ENCODE peak calls at places on chromosome 7, in four cellular contexts. One of them, this sample, is unnamed.

GRCh38 chr7:834277-834676 is 2.0 kb downstream of the SUN1 start:
- DNase-seq in fibroblast of pulmonary artery: no peak
- DNase-seq in HCT116: no peak
- DNase-seq in HFFc6: no peak
- DNase-seq in this sample: no peak

GRCh38 chr7:96244992-96245292 is 77.0 kb downstream of the SLC25A13 start:
- DNase-seq in fibroblast of pulmonary artery: no peak
- DNase-seq in HCT116: no peak
- DNase-seq in HFFc6: no peak
- DNase-seq in this sample: no peak

GRCh38 chr7:67821116-67821515 is 824.5 kb downstream of the TYW1 start:
- DNase-seq in fibroblast of pulmonary artery: peak; percentile 6
- DNase-seq in HCT116: no peak
- DNase-seq in HFFc6: no peak
- DNase-seq in this sample: no peak

GRCh38 chr7:25037325-25037724 is 57.3 kb upstream of the OSBPL3 start:
- DNase-seq in fibroblast of pulmonary artery: peak; percentile 37
- DNase-seq in HCT116: no peak
- DNase-seq in HFFc6: no peak
- DNase-seq in this sample: no peak

GRCh38 chr7:82598958-82599357 is 155.4 kb upstream of the CACNA2D1 start:
- DNase-seq in fibroblast of pulmonary artery: peak; percentile 79
- DNase-seq in HCT116: no peak
- DNase-seq in HFFc6: peak; percentile 37
- DNase-seq in this sample: no peak

GRCh38 chr7:75854233-75854632 is 24.6 kb upstream of the RHBDD2 start:
- DNase-seq in fibroblast of pulmonary artery: peak; percentile 84
- DNase-seq in HCT116: no peak
- DNase-seq in HFFc6: peak; percentile 46
- DNase-seq in this sample: no peak

GRCh38 chr7:5528071-5528814 is 104.6 kb upstream of the TNRC18 start:
- DNase-seq in fibroblast of pulmonary artery: peak; percentile 56
- DNase-seq in HCT116: no peak
- DNase-seq in HFFc6: peak; percentile 71
- DNase-seq in this sample: no peak

GRCh38 chr7:118590107-118590506 is 365.6 kb downstream of the ANKRD7 start:
- DNase-seq in fibroblast of pulmonary artery: peak; percentile 0
- DNase-seq in HCT116: peak; percentile 3
- DNase-seq in HFFc6: no peak
- DNase-seq in this sample: no peak

GRCh38 chr7:70240873-70241272 is 642.6 kb downstream of the AUTS2 start:
- DNase-seq in fibroblast of pulmonary artery: no peak
- DNase-seq in HCT116: no peak
- DNase-seq in HFFc6: no peak
- DNase-seq in this sample: no peak

GRCh38 chr7:55305130-55305529 is 60.0 kb upstream of the LANCL2 start:
- DNase-seq in fibroblast of pulmonary artery: no peak
- DNase-seq in HCT116: no peak
- DNase-seq in HFFc6: no peak
- DNase-seq in this sample: no peak

GRCh38 chr7:157041514-157042277 is 31.2 kb upstream of the MNX1 start:
- DNase-seq in fibroblast of pulmonary artery: no peak
- DNase-seq in HCT116: no peak
- DNase-seq in HFFc6: no peak
- DNase-seq in this sample: no peak

GRCh38 chr7:44279731-44280505 is 45.5 kb downstream of the CAMK2B start:
- DNase-seq in fibroblast of pulmonary artery: no peak
- DNase-seq in HCT116: no peak
- DNase-seq in HFFc6: no peak
- DNase-seq in this sample: peak; percentile 1

GRCh38 chr7:953547-954327 is 743 bp downstream of the ADAP1 start:
- DNase-seq in fibroblast of pulmonary artery: peak; percentile 42
- DNase-seq in HCT116: no peak
- DNase-seq in HFFc6: no peak
- DNase-seq in this sample: no peak

GRCh38 chr7:70093496-70093895 is 495.2 kb downstream of the AUTS2 start:
- DNase-seq in fibroblast of pulmonary artery: no peak
- DNase-seq in HCT116: no peak
- DNase-seq in HFFc6: no peak
- DNase-seq in this sample: no peak

GRCh38 chr7:121313793-121314676 is 14.8 kb upstream of the WNT16 start:
- DNase-seq in fibroblast of pulmonary artery: peak; percentile 69
- DNase-seq in HCT116: peak; percentile 88
- DNase-seq in HFFc6: no peak
- DNase-seq in this sample: no peak

GRCh38 chr7:129110575-129111376 is 33.7 kb upstream of the TSPAN33 start:
- DNase-seq in fibroblast of pulmonary artery: no peak
- DNase-seq in HCT116: no peak
- DNase-seq in HFFc6: peak; percentile 24
- DNase-seq in this sample: no peak

GRCh38 chr7:106772655-106773108 is 92.4 kb upstream of the PIK3CG start:
- DNase-seq in fibroblast of pulmonary artery: peak; percentile 52
- DNase-seq in HCT116: peak; percentile 55
- DNase-seq in HFFc6: peak; percentile 74
- DNase-seq in this sample: no peak

GRCh38 chr7:96675548-96675947 is 34.1 kb downstream of the SEM1 start:
- DNase-seq in fibroblast of pulmonary artery: peak; percentile 16
- DNase-seq in HCT116: no peak
- DNase-seq in HFFc6: no peak
- DNase-seq in this sample: no peak

GRCh38 chr7:154627571-154628290 is 375.2 kb downstream of the PAXIP1 start:
- DNase-seq in fibroblast of pulmonary artery: no peak
- DNase-seq in HCT116: no peak
- DNase-seq in HFFc6: no peak
- DNase-seq in this sample: no peak

GRCh38 chr7:118202056-118202455 is 18.1 kb downstream of the LSM8 start:
- DNase-seq in fibroblast of pulmonary artery: no peak
- DNase-seq in HCT116: no peak
- DNase-seq in HFFc6: no peak
- DNase-seq in this sample: no peak

GRCh38 chr7:78326189-78326588 is 527.6 kb downstream of the PHTF2 start:
- DNase-seq in fibroblast of pulmonary artery: peak; percentile 1
- DNase-seq in HCT116: no peak
- DNase-seq in HFFc6: peak; percentile 81
- DNase-seq in this sample: no peak

GRCh38 chr7:132584796-132585494 is 8.7 kb upstream of the PLXNA4 start:
- DNase-seq in fibroblast of pulmonary artery: no peak
- DNase-seq in HCT116: no peak
- DNase-seq in HFFc6: no peak
- DNase-seq in this sample: no peak

GRCh38 chr7:8938036-8938435 is 504.6 kb downstream of the NXPH1 start:
- DNase-seq in fibroblast of pulmonary artery: no peak
- DNase-seq in HCT116: no peak
- DNase-seq in HFFc6: no peak
- DNase-seq in this sample: no peak

GRCh38 chr7:49243521-49243920 is 319.2 kb downstream of the CDC14C start:
- DNase-seq in fibroblast of pulmonary artery: no peak
- DNase-seq in HCT116: no peak
- DNase-seq in HFFc6: no peak
- DNase-seq in this sample: no peak
- TF ChIP-seq CTCF in fibroblast of pulmonary artery: no peak
- TF ChIP-seq CTCF in HCT116: no peak
- TF ChIP-seq CTCF in HFFc6: no peak
- TF ChIP-seq CTCF in this sample: no peak

DNA sequence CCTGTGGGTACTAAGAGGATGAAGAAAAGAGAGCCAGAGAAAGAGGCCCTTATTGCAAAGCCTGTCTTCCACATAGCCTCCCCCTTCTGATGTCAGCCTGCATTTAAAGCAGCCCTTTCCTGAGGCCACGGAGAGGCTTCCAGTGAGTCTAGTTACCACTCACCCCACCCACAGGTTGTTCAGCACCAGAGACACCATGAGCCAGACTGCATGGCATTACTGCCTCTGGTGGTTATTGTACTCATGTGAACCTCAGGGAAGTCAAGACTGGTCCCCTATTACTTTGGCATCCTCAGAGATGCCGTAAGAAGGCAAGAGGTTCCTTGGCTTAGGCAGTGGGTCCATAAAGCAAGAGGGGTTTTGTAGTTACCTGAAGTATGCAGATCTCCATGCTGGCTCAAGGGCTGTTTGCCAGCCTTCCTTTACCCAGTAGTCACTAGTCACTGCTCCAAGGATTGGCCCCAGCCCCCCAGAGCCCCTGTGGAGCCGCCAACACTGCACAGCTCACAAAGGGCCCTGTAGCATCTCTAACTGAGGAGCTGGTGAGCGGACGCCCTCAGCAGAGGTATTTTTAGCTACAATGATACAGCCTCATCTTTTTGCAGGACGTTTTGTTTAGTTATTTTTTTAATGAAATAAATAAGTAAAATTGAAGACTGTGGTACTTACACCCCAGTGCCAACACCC is 20.7 kb downstream of the LRRC4 start:
- DNase-seq in fibroblast of pulmonary artery: no peak
- DNase-seq in HCT116: no peak
- DNase-seq in HFFc6: no peak
- DNase-seq in this sample: no peak
- TF ChIP-seq CTCF in fibroblast of pulmonary artery: peak; percentile 10
- TF ChIP-seq CTCF in HCT116: no peak
- TF ChIP-seq CTCF in HFFc6: no peak
- TF ChIP-seq CTCF in this sample: no peak

DNA sequence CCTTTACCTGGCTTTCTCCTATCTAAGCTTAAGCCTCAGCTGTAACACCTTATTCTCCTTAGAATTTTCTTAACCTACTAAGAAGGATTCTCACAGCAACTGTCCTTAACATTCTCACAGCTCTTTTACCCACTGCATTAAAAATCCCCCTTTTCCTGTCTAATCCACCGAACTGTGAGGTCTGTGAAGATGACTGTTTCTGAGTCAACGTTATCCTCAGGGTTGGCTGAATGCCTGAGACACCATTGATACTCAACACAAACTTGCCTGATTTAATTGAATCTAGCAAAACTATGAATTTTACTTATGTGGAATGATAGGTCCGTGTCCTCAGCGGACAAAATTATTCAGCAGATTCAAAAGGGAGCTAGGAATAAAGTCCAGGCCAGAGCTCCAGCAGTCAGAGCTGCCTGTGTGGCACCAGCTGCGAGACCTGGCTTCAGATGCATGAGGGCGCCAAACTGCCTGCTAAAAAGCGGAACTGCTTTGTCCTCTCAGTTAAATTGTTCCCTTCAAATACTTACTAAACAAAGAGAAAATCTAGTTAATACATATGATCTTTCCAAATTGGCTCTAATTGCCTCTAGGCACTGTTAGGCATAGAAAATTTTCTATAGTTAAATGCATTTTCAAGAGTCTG is 33.4 kb upstream of the VWDE start:
- DNase-seq in fibroblast of pulmonary artery: peak; percentile 7
- DNase-seq in HCT116: no peak
- DNase-seq in HFFc6: no peak
- DNase-seq in this sample: no peak
- TF ChIP-seq CTCF in fibroblast of pulmonary artery: no peak
- TF ChIP-seq CTCF in HCT116: peak; percentile 11
- TF ChIP-seq CTCF in HFFc6: no peak
- TF ChIP-seq CTCF in this sample: peak; percentile 23

GRCh38 chr7:113119429-113119828 is 1.1 kb upstream of the SMIM30 start:
- DNase-seq in fibroblast of pulmonary artery: no peak
- DNase-seq in HCT116: no peak
- DNase-seq in HFFc6: no peak
- DNase-seq in this sample: no peak

GRCh38 chr7:113122657-113123252 is 4.4 kb upstream of the SMIM30 start:
- DNase-seq in fibroblast of pulmonary artery: no peak
- DNase-seq in HCT116: no peak
- DNase-seq in HFFc6: no peak
- DNase-seq in this sample: no peak

GRCh38 chr7:113113912-113114311 is 4.4 kb downstream of the SMIM30 start:
- DNase-seq in fibroblast of pulmonary artery: peak; percentile 6
- DNase-seq in HCT116: no peak
- DNase-seq in HFFc6: no peak
- DNase-seq in this sample: no peak

GRCh38 chr7:113120647-113121046 is 2.3 kb upstream of the SMIM30 start:
- DNase-seq in fibroblast of pulmonary artery: no peak
- DNase-seq in HCT116: no peak
- DNase-seq in HFFc6: peak; percentile 10
- DNase-seq in this sample: no peak

DNA sequence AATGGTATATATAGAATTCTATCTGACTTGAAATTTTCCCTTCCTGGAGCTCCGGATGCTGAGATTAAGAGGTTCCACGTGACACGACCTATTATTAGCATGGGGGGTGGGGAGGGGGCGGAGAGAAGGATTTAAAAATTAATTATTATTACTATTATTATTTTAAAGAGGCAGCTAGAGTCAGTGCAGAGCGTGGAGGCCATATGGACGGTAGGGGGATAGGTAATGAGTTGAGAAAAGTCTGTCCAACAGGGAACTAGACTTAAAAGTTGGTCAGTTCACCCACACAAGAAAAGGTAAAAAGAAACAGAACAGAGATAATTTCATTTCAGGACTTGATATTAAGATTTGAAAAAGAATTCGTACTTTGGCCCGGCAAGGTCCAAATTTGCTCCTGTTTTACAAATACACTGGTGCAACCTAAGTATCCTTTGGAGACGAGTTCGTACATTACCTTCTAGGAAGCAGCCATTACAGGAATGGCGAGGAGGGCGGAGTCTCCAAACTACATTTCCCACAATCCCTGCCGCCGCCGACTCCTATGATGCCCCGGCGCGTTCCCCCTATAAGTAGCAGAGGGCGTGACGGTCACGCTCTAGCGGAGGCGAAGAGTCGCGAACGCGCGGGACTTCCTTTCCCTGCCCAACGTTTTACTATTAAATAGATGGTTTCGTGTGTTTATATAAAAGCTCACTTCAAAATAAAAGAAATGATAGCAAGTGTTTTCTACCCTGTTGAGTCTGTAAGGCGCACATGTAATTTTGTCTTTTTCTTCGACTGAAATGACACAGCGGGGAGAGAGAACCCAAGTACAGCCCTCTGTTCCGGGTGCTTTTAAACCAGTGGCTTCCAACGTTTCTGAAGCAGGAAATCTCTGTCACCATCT is at the start of gene SMIM30:
- DNase-seq in fibroblast of pulmonary artery: peak; percentile 91
- DNase-seq in HCT116: peak; percentile 70
- DNase-seq in HFFc6: peak; percentile 83
- DNase-seq in this sample: peak; percentile 20
- TF ChIP-seq CTCF in fibroblast of pulmonary artery: no peak
- TF ChIP-seq CTCF in HCT116: no peak
- TF ChIP-seq CTCF in HFFc6: peak; percentile 15
- TF ChIP-seq CTCF in this sample: no peak

GRCh38 chr7:2658941-2659340 is 27.2 kb downstream of the TTYH3 start:
- DNase-seq in fibroblast of pulmonary artery: no peak
- DNase-seq in HCT116: no peak
- DNase-seq in HFFc6: no peak
- DNase-seq in this sample: no peak

GRCh38 chr7:2661602-2662272 is 26.3 kb upstream of the AMZ1 start:
- DNase-seq in fibroblast of pulmonary artery: no peak
- DNase-seq in HCT116: no peak
- DNase-seq in HFFc6: no peak
- DNase-seq in this sample: no peak

GRCh38 chr7:2659556-2660358 is 28.0 kb downstream of the TTYH3 start:
- DNase-seq in fibroblast of pulmonary artery: no peak
- DNase-seq in HCT116: no peak
- DNase-seq in HFFc6: no peak
- DNase-seq in this sample: no peak

GRCh38 chr7:2661096-2661449 is 26.9 kb upstream of the AMZ1 start:
- DNase-seq in fibroblast of pulmonary artery: no peak
- DNase-seq in HCT116: no peak
- DNase-seq in HFFc6: no peak
- DNase-seq in this sample: no peak

GRCh38 chr7:2660359-2661095 is 27.5 kb upstream of the AMZ1 start:
- DNase-seq in fibroblast of pulmonary artery: no peak
- DNase-seq in HCT116: no peak
- DNase-seq in HFFc6: no peak
- DNase-seq in this sample: no peak
- TF ChIP-seq CTCF in fibroblast of pulmonary artery: peak; percentile 18
- TF ChIP-seq CTCF in HCT116: no peak
- TF ChIP-seq CTCF in HFFc6: peak; percentile 80
- TF ChIP-seq CTCF in this sample: no peak

This sample was measured in D721Med.